ENCODE peak calls at places on chromosomes 12 and 14, in nine cellular contexts. F is adrenal gland; E is prostate gland; D is CD8-positive, alpha-beta T cell; L is astrocyte; Q is ascending aorta; K is foreskin keratinocyte; J is brain microvascular endothelial cell; N is WERI-Rb-1. X is an unnamed sample.
A peak's percentile ranks its signal among the peaks of the same experiment; 100 is the strongest.

GRCh38 chr12:3757261-3757660 is 4.4 kb upstream of the CRACR2A start:
- DNase-seq in K (no peak), D (no peak), F (no peak), J (no peak), E (peak; percentile 71), Q (no peak), L (no peak), N (no peak), X (no peak)

GRCh38 chr12:111440152-111440551 is 34.4 kb downstream of the SH2B3 start:
- DNase-seq in F (no peak), N (no peak), D (no peak), E (no peak), Q (no peak), J (no peak), L (no peak), K (no peak), X (no peak)

GRCh38 chr12:42143401-42144173 is 1.1 kb downstream of the GXYLT1 start:
- DNase-seq in J (peak; percentile 4), L (peak; percentile 25), F (no peak), D (no peak), E (peak; percentile 10), K (no peak), N (no peak), Q (no peak), X (no peak)

GRCh38 chr12:110037315-110037714 is 11.0 kb downstream of the C12orf76 start:
- DNase-seq in N (no peak), E (no peak), K (no peak), F (no peak), D (no peak), J (no peak), Q (no peak), L (no peak), X (no peak)

GRCh38 chr12:46371718-46372130 is 849 bp downstream of the SLC38A2 start:
- DNase-seq in E (peak; percentile 60), L (no peak), F (peak; percentile 71), K (no peak), J (peak; percentile 45), D (peak; percentile 60), Q (peak; percentile 83), N (peak; percentile 38), X (peak; percentile 33)

GRCh38 chr14:68239988-68240387 is 420.4 kb downstream of the RAD51B start:
- DNase-seq in J (no peak), L (no peak), N (no peak), K (no peak), F (no peak), D (no peak), Q (no peak), E (no peak), X (no peak)

GRCh38 chr12:40075458-40075857 is 30.4 kb downstream of the SLC2A13 start:
- DNase-seq in F (no peak), J (no peak), Q (no peak), K (no peak), L (no peak), E (no peak), D (no peak), N (no peak), X (no peak)

GRCh38 chr12:65125247-65125646 is 4.1 kb upstream of the WIF1 start:
- DNase-seq in J (no peak), F (no peak), D (no peak), Q (no peak), N (no peak), K (no peak), L (no peak), E (no peak), X (no peak)

GRCh38 chr12:103442822-103443221 is 52.9 kb downstream of the C12orf42 start:
- DNase-seq in J (no peak), N (no peak), E (no peak), Q (no peak), L (no peak), D (no peak), F (no peak), K (no peak), X (no peak)

GRCh38 chr14:70515796-70516195 is 19.0 kb downstream of the ADAM20 start:
- DNase-seq in N (no peak), J (no peak), F (no peak), Q (no peak), K (peak; percentile 6), D (no peak), L (no peak), E (no peak), X (no peak)

GRCh38 chr14:104423224-104423681 is 156.3 kb upstream of the C14orf180 start:
- DNase-seq in N (no peak), E (no peak), J (no peak), F (no peak), Q (peak; percentile 47), D (no peak), K (no peak), L (no peak), X (no peak)

DNA sequence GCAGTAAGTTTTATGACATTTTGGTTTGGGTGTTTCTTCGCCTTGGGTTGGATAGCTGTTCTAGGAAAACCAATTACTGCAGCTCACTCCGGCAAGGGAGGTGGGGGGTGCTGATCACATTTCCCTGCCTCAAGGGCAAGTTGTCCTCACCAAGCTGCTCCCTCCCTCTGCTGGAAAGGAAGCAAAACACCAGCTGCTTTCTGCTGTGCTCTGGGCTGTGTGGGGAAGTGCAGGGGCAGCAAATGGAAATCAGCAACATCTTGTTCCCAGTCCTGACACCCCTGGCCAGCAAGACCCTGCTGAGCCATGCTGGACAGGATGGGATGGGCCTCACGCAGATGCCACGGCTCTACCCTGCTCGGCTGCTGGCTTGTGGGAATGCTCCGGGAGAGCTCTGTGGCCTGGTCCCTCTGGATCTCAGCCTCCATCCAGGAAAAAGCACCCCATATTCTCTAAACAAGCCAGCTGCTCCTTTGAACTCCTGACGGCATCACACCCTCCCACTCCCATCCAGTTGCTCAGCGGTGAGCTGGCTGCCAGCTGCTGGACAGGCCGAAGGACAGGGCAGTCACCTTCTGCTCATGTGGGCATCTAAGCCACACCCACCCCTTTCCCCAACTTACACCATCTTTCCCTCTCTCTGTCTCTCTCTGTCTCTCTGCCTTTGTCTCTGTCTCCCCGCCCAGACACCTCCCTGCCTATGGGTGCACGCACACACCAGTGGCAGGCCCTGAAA is 52.4 kb upstream of the EIF5 start:
- DNase-seq in K (no peak), J (peak; percentile 49), Q (no peak), F (peak; percentile 40), L (peak; percentile 20), E (no peak), D (no peak), N (peak; percentile 69), X (peak; percentile 50)
- TF ChIP-seq CTCF in K (peak; percentile 57), J (peak; percentile 63), Q (no peak), F (peak; percentile 48), L (no peak), E (peak; percentile 61), D (no peak), N (peak; percentile 81), X (no peak)

DNA sequence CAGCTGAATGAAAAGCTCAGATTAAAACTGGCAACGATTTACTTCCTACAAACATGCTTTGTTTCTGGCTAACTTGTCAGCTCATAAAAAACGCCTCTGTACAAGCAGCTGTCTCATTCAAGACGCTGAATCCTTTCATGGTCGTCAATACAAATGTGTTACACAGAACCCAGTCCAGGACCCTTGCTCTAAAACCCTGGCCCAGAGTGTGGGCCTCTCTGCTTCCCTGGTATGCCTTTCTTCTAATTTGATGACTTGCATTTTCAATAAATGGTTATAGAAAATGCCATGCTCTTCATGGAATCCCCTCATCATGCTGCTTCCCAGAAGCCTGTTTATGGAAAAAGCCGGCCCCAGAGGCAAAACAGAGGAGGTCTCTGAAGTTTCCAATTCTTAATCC is 183.0 kb downstream of the PHLDA1 start:
- DNase-seq in L (no peak), D (no peak), F (no peak), N (no peak), J (no peak), Q (no peak), K (no peak), E (no peak), X (no peak)
- H3K27ac ChIP-seq in L (no peak overlapping the region), D (no peak overlapping the region), F (no peak overlapping the region), N (no peak overlapping the region), J (no peak overlapping the region), Q (no peak overlapping the region), K (no peak overlapping the region), E (no peak overlapping the region), X (no peak overlapping the region)

DNA sequence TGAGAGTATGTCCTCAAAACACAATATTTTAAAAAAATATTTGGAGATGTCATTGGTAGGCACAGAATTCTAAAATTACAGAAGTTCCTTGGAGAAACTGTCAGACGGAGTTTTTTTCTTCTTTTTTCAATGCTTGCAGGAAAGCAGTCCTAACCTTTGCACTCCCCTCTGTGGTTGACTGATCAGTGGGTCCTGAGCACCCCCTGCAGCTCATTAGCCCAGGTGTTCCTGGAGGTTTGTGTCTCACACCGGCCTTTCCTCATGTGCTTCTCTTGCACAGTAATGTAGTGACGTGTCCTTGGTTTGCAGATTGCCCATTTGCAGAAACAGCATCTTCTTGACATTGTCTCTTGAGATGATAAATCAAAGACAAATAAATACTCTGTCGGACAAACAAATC is 513.0 kb downstream of the TMEM121 start:
- DNase-seq in D (peak; percentile 60), N (no peak), J (no peak), E (no peak), K (no peak), Q (no peak), L (no peak), F (no peak), X (peak; percentile 7)
- TF ChIP-seq CTCF in D (peak; percentile 59), N (no peak), J (no peak), E (no peak), K (no peak), Q (no peak), L (no peak), F (no peak), X (peak; percentile 10)

DNA sequence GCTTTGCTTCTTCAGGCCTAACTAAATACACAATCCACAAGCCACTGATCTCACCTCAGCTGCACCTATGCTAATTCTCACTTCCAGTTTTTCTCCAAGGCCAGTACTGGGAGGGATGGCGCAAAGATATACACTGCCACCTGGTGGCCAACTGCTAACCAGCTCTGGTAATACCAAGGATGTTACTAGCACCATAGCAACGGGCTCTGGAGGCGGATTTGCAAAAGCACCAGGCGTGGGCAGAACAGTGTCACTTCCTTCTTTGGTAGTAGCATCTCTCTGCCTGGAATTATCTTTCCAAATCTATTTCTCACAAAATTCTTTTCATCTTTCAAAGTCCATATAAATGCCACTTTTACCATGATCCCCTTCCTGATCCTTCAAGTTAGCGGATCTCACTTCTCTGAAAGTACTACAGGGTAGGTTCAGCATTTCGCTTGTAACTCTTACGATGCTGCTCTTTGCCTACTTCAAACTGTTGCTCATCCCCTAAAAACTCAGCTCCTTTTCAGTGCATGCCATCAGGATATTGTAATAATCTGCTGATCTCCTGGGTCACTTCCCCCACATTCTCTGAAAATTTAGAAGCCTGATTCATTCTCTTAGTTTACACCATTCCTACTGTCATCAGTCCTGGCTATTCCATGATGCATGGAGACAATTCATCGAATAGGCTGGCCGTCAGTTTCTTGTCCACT is 37.1 kb upstream of the FOXJ2 start:
- DNase-seq in D (peak; percentile 77), E (peak; percentile 68), N (peak; percentile 76), L (peak; percentile 82), F (peak; percentile 71), Q (peak; percentile 89), J (peak; percentile 94), K (peak; percentile 46), X (peak; percentile 55)
- H3K27ac ChIP-seq in D (peak overlapping the region; percentile 29), E (no peak overlapping the region), N (no peak overlapping the region), L (peak overlapping the region; percentile 91), F (peak overlapping the region; percentile 54), Q (no peak overlapping the region), J (peak overlapping the region; percentile 72), K (peak overlapping the region; percentile 28), X (no peak overlapping the region)

GRCh38 chr12:132514216-132514820 is 24.4 kb downstream of the FBRSL1 start:
- DNase-seq in L (no peak), D (no peak), Q (no peak), J (no peak), F (no peak), K (no peak), N (no peak), E (no peak), X (no peak)
- TF ChIP-seq CTCF in L (no peak), D (no peak), Q (no peak), J (no peak), F (no peak), K (no peak), N (no peak), E (no peak), X (no peak)

GRCh38 chr12:93019911-93020224 is 90.8 kb upstream of the EEA1 start:
- DNase-seq in Q (no peak), D (no peak), K (no peak), N (no peak), E (peak; percentile 38), J (no peak), F (peak; percentile 37), L (no peak), X (no peak)
- H3K27ac ChIP-seq in Q (no peak overlapping the region), D (no peak overlapping the region), K (no peak overlapping the region), N (no peak overlapping the region), E (peak overlapping the region; percentile 87), J (no peak overlapping the region), F (no peak overlapping the region), L (no peak overlapping the region), X (no peak overlapping the region)